ENCODE peak calls at places on chromosomes 16 and 17, in five cellular contexts. One of them, this sample, is unnamed.

GRCh38 chr16:65069090-65069489 is 52.8 kb downstream of the CDH11 start:
- DNase-seq in CD4-positive, alpha-beta memory T cell: no peak
- DNase-seq in BE2C: no peak
- DNase-seq in retinal pigment epithelial cell: peak
- DNase-seq in CD8-positive, alpha-beta memory T cell: no peak
- DNase-seq in this sample: no peak

GRCh38 chr17:63479495-63480184 is 2.8 kb downstream of the ACE start:
- DNase-seq in CD4-positive, alpha-beta memory T cell: no peak
- DNase-seq in retinal pigment epithelial cell: no peak
- DNase-seq in CD8-positive, alpha-beta memory T cell: no peak
- DNase-seq in BE2C: peak
- DNase-seq in this sample: no peak

GRCh38 chr17:76452646-76453430 is at the start of gene UBE2O:
- DNase-seq in CD8-positive, alpha-beta memory T cell: peak
- DNase-seq in BE2C: peak
- DNase-seq in retinal pigment epithelial cell: no peak
- DNase-seq in CD4-positive, alpha-beta memory T cell: peak
- DNase-seq in this sample: peak

GRCh38 chr17:39196820-39197331 is 593 bp downstream of the CACNB1 start:
- DNase-seq in CD4-positive, alpha-beta memory T cell: no peak
- DNase-seq in CD8-positive, alpha-beta memory T cell: no peak
- DNase-seq in BE2C: peak
- DNase-seq in retinal pigment epithelial cell: no peak
- DNase-seq in this sample: no peak

GRCh38 chr16:17225551-17225950 is 245.2 kb downstream of the XYLT1 start:
- DNase-seq in CD8-positive, alpha-beta memory T cell: no peak
- DNase-seq in BE2C: no peak
- DNase-seq in retinal pigment epithelial cell: no peak
- DNase-seq in CD4-positive, alpha-beta memory T cell: no peak
- DNase-seq in this sample: no peak

GRCh38 chr16:4055748-4056147 is 60.5 kb downstream of the ADCY9 start:
- DNase-seq in CD8-positive, alpha-beta memory T cell: no peak
- DNase-seq in BE2C: no peak
- DNase-seq in retinal pigment epithelial cell: no peak
- DNase-seq in CD4-positive, alpha-beta memory T cell: no peak
- DNase-seq in this sample: no peak

GRCh38 chr17:70655179-70655578 is 485.8 kb downstream of the KCNJ2 start:
- DNase-seq in CD8-positive, alpha-beta memory T cell: no peak
- DNase-seq in CD4-positive, alpha-beta memory T cell: no peak
- DNase-seq in BE2C: no peak
- DNase-seq in retinal pigment epithelial cell: no peak
- DNase-seq in this sample: no peak

GRCh38 chr16:57522960-57523359 is 13.4 kb downstream of the CCDC102A start:
- DNase-seq in CD4-positive, alpha-beta memory T cell: no peak
- DNase-seq in retinal pigment epithelial cell: no peak
- DNase-seq in BE2C: no peak
- DNase-seq in CD8-positive, alpha-beta memory T cell: no peak
- DNase-seq in this sample: no peak

GRCh38 chr16:86026136-86026905 is 127.4 kb downstream of the IRF8 start:
- DNase-seq in CD4-positive, alpha-beta memory T cell: no peak
- DNase-seq in CD8-positive, alpha-beta memory T cell: no peak
- DNase-seq in retinal pigment epithelial cell: no peak
- DNase-seq in BE2C: no peak
- DNase-seq in this sample: no peak

DNA sequence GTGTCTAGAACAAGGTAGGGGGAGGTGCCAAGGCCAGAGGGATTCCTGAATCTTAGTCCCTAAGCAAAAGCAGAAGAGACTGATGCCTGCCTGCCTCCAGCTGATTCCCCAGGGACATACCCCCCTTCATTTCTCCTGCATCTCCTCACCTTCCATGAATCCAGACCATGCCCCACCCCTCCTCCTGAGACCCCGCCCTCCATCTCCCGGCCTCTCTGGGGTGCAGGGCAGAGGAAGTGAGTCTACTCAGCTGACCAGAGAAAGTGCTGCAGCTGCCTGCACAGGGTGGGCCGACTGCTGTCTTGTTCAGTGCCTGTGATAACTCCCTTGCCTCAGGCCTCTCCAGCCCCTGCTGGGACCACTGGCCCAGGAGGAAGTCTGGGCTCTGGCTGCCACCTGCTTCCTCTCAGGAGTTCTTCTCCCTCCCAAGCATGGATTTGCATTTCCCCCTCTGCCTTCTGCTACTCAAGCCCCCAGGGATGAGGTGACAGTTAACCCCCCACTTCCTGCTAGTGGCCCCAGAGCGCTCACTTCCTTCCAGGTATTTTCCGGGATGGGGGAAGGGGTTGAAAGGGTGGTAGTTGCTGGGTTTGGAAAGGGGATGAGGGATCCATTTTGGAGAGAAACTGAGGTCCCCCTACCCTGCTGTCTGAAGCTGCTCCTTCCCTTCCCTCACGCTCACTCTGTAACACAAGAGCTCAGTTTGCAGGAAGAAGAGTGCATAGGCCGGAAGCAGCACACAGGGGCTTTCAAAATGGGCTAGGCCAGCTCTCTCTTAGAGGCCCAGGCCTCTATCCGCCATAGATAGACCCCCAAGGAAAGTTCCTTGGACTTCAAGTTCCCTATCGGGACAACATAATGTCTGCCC is 10.5 kb upstream of the TSPOAP1 start:
- DNase-seq in CD4-positive, alpha-beta memory T cell: no peak
- DNase-seq in retinal pigment epithelial cell: peak
- DNase-seq in BE2C: peak
- DNase-seq in CD8-positive, alpha-beta memory T cell: no peak
- DNase-seq in this sample: peak
- H3K4me3 ChIP-seq in CD4-positive, alpha-beta memory T cell: peak
- H3K4me3 ChIP-seq in retinal pigment epithelial cell: peak
- H3K4me3 ChIP-seq in BE2C: no peak
- H3K4me3 ChIP-seq in CD8-positive, alpha-beta memory T cell: peak
- H3K4me3 ChIP-seq in this sample: peak

GRCh38 chr17:44281570-44281969 is 13.6 kb upstream of the SLC4A1 start:
- DNase-seq in BE2C: no peak
- DNase-seq in CD8-positive, alpha-beta memory T cell: no peak
- DNase-seq in CD4-positive, alpha-beta memory T cell: no peak
- DNase-seq in retinal pigment epithelial cell: no peak
- DNase-seq in this sample: no peak

GRCh38 chr17:44279586-44280344 is 11.8 kb upstream of the SLC4A1 start:
- DNase-seq in retinal pigment epithelial cell: peak
- DNase-seq in CD4-positive, alpha-beta memory T cell: no peak
- DNase-seq in CD8-positive, alpha-beta memory T cell: no peak
- DNase-seq in BE2C: no peak
- DNase-seq in this sample: peak

GRCh38 chr17:44280383-44280782 is 12.4 kb upstream of the SLC4A1 start:
- DNase-seq in BE2C: no peak
- DNase-seq in CD8-positive, alpha-beta memory T cell: no peak
- DNase-seq in retinal pigment epithelial cell: no peak
- DNase-seq in CD4-positive, alpha-beta memory T cell: no peak
- DNase-seq in this sample: no peak

GRCh38 chr17:44284024-44284400 is 16.1 kb upstream of the SLC4A1 start:
- DNase-seq in CD4-positive, alpha-beta memory T cell: no peak
- DNase-seq in retinal pigment epithelial cell: no peak
- DNase-seq in BE2C: no peak
- DNase-seq in CD8-positive, alpha-beta memory T cell: no peak
- DNase-seq in this sample: no peak

DNA sequence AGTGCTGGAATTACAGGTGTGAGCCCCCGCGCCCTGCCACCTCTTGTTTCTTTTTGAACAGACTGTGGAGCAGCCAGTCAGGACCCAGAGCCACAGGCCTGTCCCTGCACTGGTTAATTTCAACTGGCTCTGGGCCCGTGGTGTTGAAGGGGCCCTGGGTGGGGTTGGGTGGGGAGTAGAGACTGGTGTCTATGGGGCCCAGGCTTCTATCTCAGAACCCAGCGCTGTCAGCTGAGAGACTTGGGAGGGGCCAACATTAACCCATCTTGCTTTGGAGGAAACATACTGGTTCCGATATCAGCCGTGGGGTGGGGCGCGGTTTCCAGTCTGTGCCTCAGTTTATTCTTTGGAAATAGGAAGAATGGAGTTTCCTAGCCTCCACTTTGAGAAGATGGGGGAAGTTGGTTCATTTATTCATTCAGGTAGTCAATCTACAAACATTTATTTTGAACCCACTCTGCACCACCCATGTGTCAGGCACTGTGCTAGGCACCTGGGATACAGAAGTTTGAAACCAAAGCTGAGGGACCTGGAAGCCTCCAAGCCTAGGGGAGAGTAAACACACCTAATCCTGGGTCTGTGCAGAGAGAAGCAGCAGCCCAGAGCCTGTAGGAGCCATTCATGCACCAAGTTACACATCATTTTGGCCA is 15.6 kb upstream of the SLC4A1 start:
- DNase-seq in CD4-positive, alpha-beta memory T cell: no peak
- DNase-seq in BE2C: no peak
- DNase-seq in retinal pigment epithelial cell: no peak
- DNase-seq in CD8-positive, alpha-beta memory T cell: no peak
- DNase-seq in this sample: no peak
- H3K4me3 ChIP-seq in CD4-positive, alpha-beta memory T cell: no peak
- H3K4me3 ChIP-seq in BE2C: no peak
- H3K4me3 ChIP-seq in retinal pigment epithelial cell: no peak
- H3K4me3 ChIP-seq in CD8-positive, alpha-beta memory T cell: no peak
- H3K4me3 ChIP-seq in this sample: no peak

GRCh38 chr16:75565640-75566039 is 539 bp upstream of the GABARAPL2 start:
- DNase-seq in CD4-positive, alpha-beta memory T cell: no peak
- DNase-seq in CD8-positive, alpha-beta memory T cell: no peak
- DNase-seq in BE2C: no peak
- DNase-seq in retinal pigment epithelial cell: no peak
- DNase-seq in this sample: no peak

GRCh38 chr16:75555213-75555706 is 792 bp downstream of the TMEM231 start:
- DNase-seq in CD8-positive, alpha-beta memory T cell: no peak
- DNase-seq in BE2C: peak
- DNase-seq in retinal pigment epithelial cell: peak
- DNase-seq in CD4-positive, alpha-beta memory T cell: no peak
- DNase-seq in this sample: no peak

GRCh38 chr16:75555707-75556512 is at the start of gene TMEM231:
- DNase-seq in retinal pigment epithelial cell: peak
- DNase-seq in CD4-positive, alpha-beta memory T cell: peak
- DNase-seq in CD8-positive, alpha-beta memory T cell: peak
- DNase-seq in BE2C: peak
- DNase-seq in this sample: peak

GRCh38 chr16:75559002-75559401 is 3.0 kb upstream of the TMEM231 start:
- DNase-seq in CD8-positive, alpha-beta memory T cell: no peak
- DNase-seq in retinal pigment epithelial cell: no peak
- DNase-seq in BE2C: no peak
- DNase-seq in CD4-positive, alpha-beta memory T cell: no peak
- DNase-seq in this sample: no peak

GRCh38 chr16:75559564-75560372 is 3.7 kb upstream of the TMEM231 start:
- DNase-seq in CD8-positive, alpha-beta memory T cell: no peak
- DNase-seq in CD4-positive, alpha-beta memory T cell: no peak
- DNase-seq in BE2C: no peak
- DNase-seq in retinal pigment epithelial cell: no peak
- DNase-seq in this sample: no peak
- H3K4me3 ChIP-seq in CD8-positive, alpha-beta memory T cell: no peak
- H3K4me3 ChIP-seq in CD4-positive, alpha-beta memory T cell: no peak
- H3K4me3 ChIP-seq in BE2C: no peak
- H3K4me3 ChIP-seq in retinal pigment epithelial cell: no peak
- H3K4me3 ChIP-seq in this sample: no peak

GRCh38 chr16:80298676-80299075 is 242.1 kb upstream of the DYNLRB2 start:
- DNase-seq in BE2C: no peak
- DNase-seq in CD8-positive, alpha-beta memory T cell: no peak
- DNase-seq in CD4-positive, alpha-beta memory T cell: no peak
- DNase-seq in retinal pigment epithelial cell: no peak
- DNase-seq in this sample: no peak

GRCh38 chr16:80299416-80299815 is 241.4 kb upstream of the DYNLRB2 start:
- DNase-seq in CD4-positive, alpha-beta memory T cell: no peak
- DNase-seq in retinal pigment epithelial cell: no peak
- DNase-seq in BE2C: no peak
- DNase-seq in CD8-positive, alpha-beta memory T cell: no peak
- DNase-seq in this sample: no peak

GRCh38 chr16:80303691-80304090 is 237.1 kb upstream of the DYNLRB2 start:
- DNase-seq in retinal pigment epithelial cell: peak
- DNase-seq in CD4-positive, alpha-beta memory T cell: no peak
- DNase-seq in BE2C: no peak
- DNase-seq in CD8-positive, alpha-beta memory T cell: no peak
- DNase-seq in this sample: no peak

GRCh38 chr16:80300876-80301275 is 239.9 kb upstream of the DYNLRB2 start:
- DNase-seq in CD8-positive, alpha-beta memory T cell: no peak
- DNase-seq in CD4-positive, alpha-beta memory T cell: no peak
- DNase-seq in retinal pigment epithelial cell: peak
- DNase-seq in BE2C: no peak
- DNase-seq in this sample: no peak

DNA sequence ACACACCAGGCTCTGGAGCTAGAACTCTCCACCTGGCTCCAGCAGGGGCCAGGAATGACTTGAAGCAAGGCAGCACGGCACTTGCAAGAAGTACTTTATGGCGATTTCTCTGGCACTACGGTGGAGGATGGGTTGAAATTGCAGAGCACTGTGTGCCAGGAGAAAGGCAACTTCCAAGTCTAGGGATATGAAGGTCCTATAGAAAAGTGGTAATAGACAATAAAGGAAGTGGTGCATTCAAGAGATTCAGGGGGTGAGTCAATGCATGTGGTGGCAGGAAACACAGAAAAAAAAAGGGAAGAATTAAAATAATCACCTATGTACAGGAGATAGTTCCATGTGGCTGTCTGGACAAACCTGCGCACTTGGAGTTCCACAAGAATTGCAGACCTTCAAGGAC is 240.3 kb upstream of the DYNLRB2 start:
- DNase-seq in CD4-positive, alpha-beta memory T cell: no peak
- DNase-seq in CD8-positive, alpha-beta memory T cell: no peak
- DNase-seq in retinal pigment epithelial cell: no peak
- DNase-seq in BE2C: no peak
- DNase-seq in this sample: no peak
- H3K4me3 ChIP-seq in CD4-positive, alpha-beta memory T cell: no peak
- H3K4me3 ChIP-seq in CD8-positive, alpha-beta memory T cell: no peak
- H3K4me3 ChIP-seq in retinal pigment epithelial cell: no peak
- H3K4me3 ChIP-seq in BE2C: no peak
- H3K4me3 ChIP-seq in this sample: no peak

GRCh38 chr17:31128241-31128640 is 33.5 kb downstream of the NF1 start:
- DNase-seq in CD4-positive, alpha-beta memory T cell: no peak
- DNase-seq in retinal pigment epithelial cell: no peak
- DNase-seq in BE2C: no peak
- DNase-seq in CD8-positive, alpha-beta memory T cell: no peak
- DNase-seq in this sample: no peak
- H3K4me3 ChIP-seq in CD4-positive, alpha-beta memory T cell: no peak
- H3K4me3 ChIP-seq in retinal pigment epithelial cell: no peak
- H3K4me3 ChIP-seq in BE2C: no peak
- H3K4me3 ChIP-seq in CD8-positive, alpha-beta memory T cell: no peak
- H3K4me3 ChIP-seq in this sample: no peak

GRCh38 chr16:28293589-28293935 is 1.2 kb downstream of the SBK1 start:
- DNase-seq in CD8-positive, alpha-beta memory T cell: no peak
- DNase-seq in CD4-positive, alpha-beta memory T cell: no peak
- DNase-seq in retinal pigment epithelial cell: no peak
- DNase-seq in BE2C: no peak
- DNase-seq in this sample: no peak
- H3K4me3 ChIP-seq in CD8-positive, alpha-beta memory T cell: peak
- H3K4me3 ChIP-seq in CD4-positive, alpha-beta memory T cell: peak
- H3K4me3 ChIP-seq in retinal pigment epithelial cell: peak
- H3K4me3 ChIP-seq in BE2C: peak
- H3K4me3 ChIP-seq in this sample: no peak

This sample was measured in GM12864.